ENCODE peak calls at places on chromosomes 16 and 17, in seven cellular contexts. S is activated naive CD4-positive, alpha-beta T cell; J is AG08395; Z is epithelial cell of prostate; W is NCI-H2081; D is ovary; B is breast epithelium. P is an unnamed sample.

GRCh38 chr17:17580662-17581470 is 10.6 kb downstream of the PEMT start:
- DNase-seq in D (no peak), Z (no peak), W (no peak), S (no peak), B (no peak), J (no peak), P (no peak)

GRCh38 chr16:64426131-64426666 is 695.7 kb downstream of the CDH11 start:
- DNase-seq in B (no peak), D (no peak), S (no peak), Z (no peak), J (no peak), W (no peak), P (no peak)

GRCh38 chr17:48021964-48022363 is 15.6 kb downstream of the COPZ2 start:
- DNase-seq in J (no peak), B (no peak), Z (no peak), W (no peak), S (no peak), D (no peak), P (no peak)

GRCh38 chr16:4904108-4904941 is 32.6 kb downstream of the PPL start:
- DNase-seq in D (no peak), S (no peak), Z (no peak), W (no peak), B (no peak), J (no peak), P (no peak)

GRCh38 chr16:67104061-67104460 is 5.7 kb upstream of the PHAF1 start:
- DNase-seq in W (no peak), B (no peak), J (no peak), Z (no peak), D (no peak), S (no peak), P (no peak)

GRCh38 chr17:48623583-48623982 is 2.6 kb downstream of the HOXB9 start:
- DNase-seq in B (no peak), W (no peak), J (no peak), S (no peak), Z (no peak), D (no peak), P (no peak)

GRCh38 chr16:76583466-76583865 is 306.3 kb downstream of the CNTNAP4 start:
- DNase-seq in B (no peak), S (no peak), Z (no peak), J (no peak), D (no peak), W (peak), P (no peak)

GRCh38 chr16:89052824-89053724 is 40.6 kb upstream of the ACSF3 start:
- DNase-seq in W (peak), B (peak), S (no peak), J (no peak), D (no peak), Z (peak), P (no peak)

GRCh38 chr17:47999612-48000011 is 28.7 kb downstream of the CDK5RAP3 start:
- DNase-seq in S (no peak), W (no peak), D (no peak), B (no peak), J (peak), Z (peak), P (no peak)

GRCh38 chr17:38357488-38358123 is 6.0 kb downstream of the SOCS7 start:
- DNase-seq in S (no peak), D (no peak), J (no peak), Z (no peak), B (no peak), W (no peak), P (no peak)

GRCh38 chr16:5523794-5524193 is 426.2 kb upstream of the EEF2KMT start:
- DNase-seq in W (no peak), S (no peak), Z (no peak), B (no peak), J (no peak), D (no peak), P (no peak)

GRCh38 chr17:61809816-61810392 is 53.4 kb downstream of the BRIP1 start:
- DNase-seq in Z (no peak), S (no peak), J (peak), B (no peak), D (no peak), W (peak), P (no peak)

GRCh38 chr17:43356999-43357398 is 41.8 kb upstream of the ARL4D start:
- DNase-seq in S (no peak), Z (peak), D (peak), J (peak), B (no peak), W (no peak), P (no peak)

GRCh38 chr17:82204831-82205719 is 7.6 kb downstream of the CCDC57 start:
- DNase-seq in S (no peak), Z (peak), D (peak), W (peak), B (no peak), J (peak), P (no peak)

GRCh38 chr17:79002291-79002690 is 7.3 kb downstream of the CANT1 start:
- DNase-seq in J (no peak), B (no peak), Z (no peak), S (no peak), D (no peak), W (no peak), P (no peak)

GRCh38 chr17:65402513-65403086 is 158.8 kb downstream of the AXIN2 start:
- DNase-seq in J (no peak), D (no peak), B (no peak), Z (no peak), S (no peak), W (no peak), P (no peak)

GRCh38 chr16:51085271-51085670 is 65.8 kb downstream of the SALL1 start:
- DNase-seq in D (no peak), B (no peak), W (no peak), J (no peak), S (no peak), Z (no peak), P (no peak)

GRCh38 chr16:80231118-80231515 is 309.7 kb upstream of the DYNLRB2 start:
- DNase-seq in S (no peak), B (no peak), D (no peak), W (no peak), Z (peak), J (peak), P (no peak)

GRCh38 chr16:76756423-76756822 is 434.6 kb upstream of the MON1B start:
- DNase-seq in B (no peak), S (no peak), W (no peak), Z (no peak), D (no peak), J (no peak), P (no peak)

GRCh38 chr17:82780195-82780594 is 28.3 kb downstream of the TBCD start:
- DNase-seq in D (no peak), J (no peak), W (no peak), S (no peak), Z (no peak), B (no peak), P (no peak)

GRCh38 chr16:50632927-50633800 is 47.9 kb downstream of the SNX20 start:
- DNase-seq in J (no peak), Z (no peak), D (no peak), S (no peak), W (no peak), B (no peak), P (no peak)

GRCh38 chr17:9538626-9539025 is 37.0 kb downstream of the STX8 start:
- DNase-seq in S (no peak), D (no peak), W (no peak), J (no peak), Z (no peak), B (no peak), P (no peak)

GRCh38 chr16:11613381-11614303 is 26.9 kb upstream of the LITAF start:
- DNase-seq in B (no peak), Z (peak), J (no peak), D (no peak), S (no peak), W (no peak), P (peak)

GRCh38 chr17:4850236-4850635 is 17.1 kb downstream of the MINK1 start:
- DNase-seq in W (no peak), J (no peak), Z (peak), D (no peak), B (no peak), S (no peak), P (no peak)

GRCh38 chr16:58543685-58544084 is 28.4 kb downstream of the SETD6 start:
- DNase-seq in Z (no peak), S (no peak), B (no peak), D (no peak), W (no peak), J (no peak), P (no peak)

GRCh38 chr16:70520612-70521297 is 2.6 kb downstream of the COG4 start:
- DNase-seq in J (peak), D (no peak), S (no peak), B (no peak), W (no peak), Z (no peak), P (peak)

GRCh38 chr16:4291699-4292098 is 18.9 kb upstream of the TFAP4 start:
- DNase-seq in J (no peak), Z (no peak), W (no peak), D (no peak), S (no peak), B (no peak), P (no peak)

GRCh38 chr17:55420776-55421178 is 858 bp downstream of the MMD start:
- DNase-seq in Z (no peak), J (peak), W (no peak), D (no peak), S (no peak), B (no peak), P (peak)

GRCh38 chr16:79776243-79776884 is 175.8 kb upstream of the MAF start:
- DNase-seq in S (no peak), W (no peak), J (peak), Z (no peak), B (peak), D (peak), P (no peak)